ENCODE peak calls at places on chromosomes 12 and 14, in eight cellular contexts. J is CD4-positive, alpha-beta T cell; Q is cardiac muscle cell; H is BE2C; E is heart left ventricle; D is heart right ventricle; N is endothelial cell; P is coronary artery. Y is an unnamed sample.

GRCh38 chr14:60621386-60621785 is 27.9 kb downstream of the SIX1 start:
- DNase-seq in Q (no peak), H (no peak), D (no peak), J (no peak), N (no peak), E (no peak), P (no peak), Y (no peak)

GRCh38 chr12:95351745-95352144 is 122.2 kb upstream of the METAP2 start:
- DNase-seq in N (no peak), Q (no peak), H (no peak), P (no peak), E (peak; percentile 36), J (no peak), D (peak; percentile 22), Y (no peak)

GRCh38 chr12:15005064-15005463 is 32.2 kb downstream of the PDE6H start:
- DNase-seq in N (no peak), D (no peak), Q (no peak), P (no peak), H (no peak), J (no peak), E (no peak), Y (no peak)

GRCh38 chr14:22231022-22231421 is 358.0 kb downstream of the DAD1 start:
- DNase-seq in N (no peak), H (no peak), Q (no peak), J (no peak), P (no peak), D (no peak), E (no peak), Y (no peak)

GRCh38 chr14:47278233-47278842 is 397.1 kb downstream of the MDGA2 start:
- DNase-seq in E (no peak), N (peak; percentile 72), Q (peak; percentile 77), J (no peak), D (peak; percentile 10), P (no peak), H (peak; percentile 76), Y (no peak)

GRCh38 chr12:55685671-55686070 is 22.0 kb downstream of the ITGA7 start:
- DNase-seq in D (no peak), P (no peak), N (no peak), J (no peak), Q (no peak), H (no peak), E (no peak), Y (no peak)

GRCh38 chr12:22088886-22089285 is 42.9 kb downstream of the CMAS start:
- DNase-seq in H (no peak), J (no peak), N (no peak), D (no peak), P (no peak), E (no peak), Q (no peak), Y (no peak)

GRCh38 chr14:97280526-97280925 is 483.3 kb downstream of the VRK1 start:
- DNase-seq in J (no peak), Q (no peak), E (no peak), D (no peak), H (no peak), P (peak; percentile 40), N (no peak), Y (no peak)

GRCh38 chr14:75282166-75282547 is 3.5 kb downstream of the FOS start:
- DNase-seq in H (no peak), Q (no peak), J (no peak), N (no peak), E (no peak), D (no peak), P (no peak), Y (no peak)

GRCh38 chr12:76674669-76675315 is 89.1 kb upstream of the ZDHHC17 start:
- DNase-seq in H (no peak), P (no peak), D (no peak), E (no peak), J (no peak), N (no peak), Q (no peak), Y (no peak)

GRCh38 chr14:22112004-22112403 is 438.4 kb upstream of the OR4E1 start:
- DNase-seq in N (peak; percentile 59), J (peak; percentile 24), D (no peak), P (no peak), E (no peak), H (peak; percentile 51), Q (peak; percentile 32), Y (no peak)

GRCh38 chr12:125341422-125341821 is 276.2 kb downstream of the AACS start:
- DNase-seq in Q (no peak), H (no peak), D (no peak), P (no peak), N (no peak), E (no peak), J (no peak), Y (no peak)

GRCh38 chr14:21711360-21711961 is 37.8 kb upstream of the OR4E1 start:
- DNase-seq in Q (peak; percentile 54), D (no peak), J (no peak), P (no peak), H (peak; percentile 14), N (peak; percentile 35), E (no peak), Y (no peak)

GRCh38 chr12:131065801-131066200 is 112.1 kb downstream of the ADGRD1 start:
- DNase-seq in E (no peak), H (no peak), J (no peak), P (peak; percentile 53), Q (no peak), N (no peak), D (no peak), Y (no peak)

GRCh38 chr12:93857917-93858513 is 180.8 kb downstream of the CRADD start:
- DNase-seq in P (no peak), N (no peak), H (no peak), J (no peak), E (no peak), D (no peak), Q (peak; percentile 45), Y (no peak)

GRCh38 chr14:74217672-74218448 is 21.4 kb upstream of the VSX2 start:
- DNase-seq in D (peak; percentile 41), P (no peak), Q (peak; percentile 80), E (peak; percentile 62), J (peak; percentile 62), H (peak; percentile 85), N (peak; percentile 94), Y (peak; percentile 71)

GRCh38 chr12:14695685-14696084 is 714 bp downstream of the GUCY2C start:
- DNase-seq in P (no peak), N (no peak), Q (no peak), D (no peak), E (no peak), H (no peak), J (no peak), Y (no peak)

GRCh38 chr14:94041551-94042346 is 15.6 kb downstream of the OTUB2 start:
- DNase-seq in E (peak; percentile 49), H (no peak), N (no peak), D (peak; percentile 36), P (no peak), Q (peak; percentile 42), J (no peak), Y (no peak)

GRCh38 chr12:31362759-31363415 is 36.9 kb upstream of the SINHCAF start:
- DNase-seq in N (no peak), J (no peak), Q (peak; percentile 11), D (no peak), E (no peak), P (no peak), H (no peak), Y (no peak)

GRCh38 chr14:76576047-76576741 is 185.1 kb upstream of the VASH1 start:
- DNase-seq in H (no peak), P (no peak), Q (no peak), E (peak; percentile 24), D (peak; percentile 24), J (no peak), N (no peak), Y (no peak)

GRCh38 chr12:111942557-111942956 is 70.4 kb downstream of the TMEM116 start:
- DNase-seq in D (no peak), J (no peak), H (no peak), Q (no peak), P (no peak), N (no peak), E (no peak), Y (no peak)

DNA sequence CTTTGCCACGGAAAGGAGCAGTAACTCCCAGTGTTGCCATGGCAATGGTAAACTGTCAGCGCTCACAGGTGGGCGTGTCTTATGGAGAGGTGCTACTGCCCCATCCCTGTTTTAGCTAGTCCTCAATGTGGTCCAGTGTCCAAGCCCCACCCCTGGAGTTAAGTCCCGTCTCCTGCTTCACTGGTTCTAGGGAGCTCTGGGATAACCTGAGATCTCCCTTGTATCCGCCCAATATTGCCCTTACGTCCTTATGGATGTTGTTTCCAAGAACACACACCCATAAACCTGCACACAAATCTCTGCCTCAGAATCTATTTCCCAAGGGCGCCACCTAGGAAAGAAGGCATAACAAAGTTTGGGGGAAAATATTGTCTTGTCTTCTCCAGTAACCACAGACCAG is 64.2 kb downstream of the SPRING1 start:
- DNase-seq in J (no peak), D (no peak), N (no peak), E (no peak), H (no peak), Q (no peak), P (no peak), Y (no peak)
- TF ChIP-seq CTCF in J (no peak), D (no peak), N (no peak), E (no peak), H (peak; percentile 38), Q (peak; percentile 18), P (no peak), Y (no peak)

GRCh38 chr12:46383654-46384450 is 11.3 kb upstream of the SLC38A2 start:
- DNase-seq in J (peak; percentile 61), N (peak; percentile 60), E (peak; percentile 94), Q (peak; percentile 78), P (peak; percentile 97), D (peak; percentile 94), H (peak; percentile 71), Y (no peak)
- TF ChIP-seq CTCF in J (no peak), N (no peak), E (peak; percentile 41), Q (no peak), P (no peak), D (no peak), H (no peak), Y (no peak)

DNA sequence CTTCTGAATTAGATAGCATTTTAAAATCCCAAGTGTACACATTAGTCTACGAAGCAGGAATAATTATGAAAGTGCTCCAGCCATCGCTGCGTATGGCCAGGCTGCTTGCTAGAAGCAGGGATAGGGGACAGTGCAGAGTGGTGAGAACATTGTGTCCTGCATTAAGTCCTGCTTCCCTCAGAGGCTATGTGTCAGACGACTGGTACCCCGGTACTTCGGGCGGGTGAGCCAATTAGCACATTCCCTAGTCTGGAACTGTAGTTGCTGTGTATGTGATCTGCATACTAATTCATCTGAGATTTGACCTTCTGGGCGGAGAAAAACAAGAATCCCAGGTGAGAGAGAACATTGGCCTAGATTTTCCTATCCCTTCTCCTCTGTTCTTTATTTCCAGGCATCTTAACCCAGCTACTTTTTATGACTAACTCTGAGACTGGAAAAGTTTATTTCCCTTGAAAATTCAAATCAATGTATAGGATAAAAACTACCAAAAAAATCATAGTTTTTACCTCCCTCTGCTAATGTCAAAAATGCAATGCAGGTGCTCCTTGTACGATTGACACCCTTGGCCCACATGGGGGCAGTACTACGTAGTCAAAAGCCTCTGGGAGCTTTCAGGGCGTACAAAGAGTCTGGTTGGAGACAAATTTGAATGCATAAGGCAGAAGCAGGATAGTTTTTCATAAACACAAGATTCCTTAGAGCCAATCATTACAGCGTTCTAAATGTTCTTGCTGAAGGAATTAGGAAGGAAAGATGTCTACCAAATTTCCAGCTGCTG is 764.3 kb downstream of the NOVA1 start:
- DNase-seq in E (no peak), N (peak; percentile 62), P (no peak), J (no peak), Q (peak; percentile 73), D (no peak), H (peak; percentile 12), Y (no peak)
- TF ChIP-seq CTCF in E (peak; percentile 9), N (peak; percentile 6), P (no peak), J (no peak), Q (peak; percentile 22), D (no peak), H (peak; percentile 37), Y (no peak)

GRCh38 chr14:89443002-89443660 is 26.1 kb upstream of the FOXN3 start:
- DNase-seq in P (no peak), J (no peak), H (no peak), Q (no peak), N (no peak), D (no peak), E (no peak), Y (no peak)
- TF ChIP-seq CTCF in P (no peak), J (no peak), H (no peak), Q (no peak), N (no peak), D (no peak), E (no peak), Y (no peak)